ENCODE peak calls at places on chromosome 1, in seven cellular contexts. B is cardiac muscle cell, D is cardiac septum, E is endodermal cell, W is BE2C, T is T-helper 9 cell, Q is ACHN. P is an unnamed sample.
A peak's percentile ranks its signal among the peaks of the same experiment; 100 is the strongest.

GRCh38 chr1:28855046-28855445 is 43.1 kb downstream of the OPRD1 start:
- DNase-seq in B (no peak), D (no peak), E (no peak), W (no peak), T (no peak), Q (no peak), P (no peak)

GRCh38 chr1:245090491-245091090 is 64.2 kb upstream of the KIF26B start:
- DNase-seq in B (no peak), D (no peak), E (no peak), W (no peak), T (no peak), Q (no peak), P (no peak)

GRCh38 chr1:147515046-147515869 is 26.0 kb upstream of the BCL9 start:
- DNase-seq in B (peak; percentile 77), D (no peak), E (peak; percentile 55), W (no peak), T (no peak), Q (peak; percentile 77), P (peak; percentile 62)

GRCh38 chr1:175548774-175549173 is 194.6 kb downstream of the TNR start:
- DNase-seq in B (peak; percentile 82), D (no peak), E (no peak), W (no peak), T (no peak), Q (no peak), P (no peak)

GRCh38 chr1:242228991-242229390 is 230.1 kb upstream of the MAP1LC3C start:
- DNase-seq in B (no peak), D (no peak), E (no peak), W (no peak), T (no peak), Q (no peak), P (no peak)

GRCh38 chr1:54051936-54052469 is 1.0 kb downstream of the TMEM59 start:
- DNase-seq in B (peak; percentile 66), D (no peak), E (no peak), W (no peak), T (no peak), Q (peak; percentile 5), P (no peak)

GRCh38 chr1:91505086-91505485 is 4.4 kb downstream of the CDC7 start:
- DNase-seq in B (no peak), D (no peak), E (no peak), W (no peak), T (no peak), Q (no peak), P (no peak)

GRCh38 chr1:183986941-183987340 is 50.6 kb downstream of the COLGALT2 start:
- DNase-seq in B (no peak), D (no peak), E (no peak), W (no peak), T (no peak), Q (no peak), P (no peak)

GRCh38 chr1:247338723-247339270 is 7.1 kb upstream of the ZNF496 start:
- DNase-seq in B (no peak), D (no peak), E (no peak), W (no peak), T (no peak), Q (no peak), P (no peak)

GRCh38 chr1:61254629-61255323 is 172.4 kb downstream of the NFIA start:
- DNase-seq in B (peak; percentile 80), D (no peak), E (no peak), W (peak; percentile 44), T (no peak), Q (no peak), P (no peak)

GRCh38 chr1:60129916-60130315 is 56.3 kb upstream of the C1orf87 start:
- DNase-seq in B (peak; percentile 6), D (no peak), E (no peak), W (no peak), T (no peak), Q (no peak), P (no peak)

GRCh38 chr1:15459771-15460719 is 3.5 kb downstream of the CELA2A start:
- DNase-seq in B (no peak), D (no peak), E (no peak), W (peak; percentile 74), T (no peak), Q (no peak), P (no peak)